ENCODE peak calls at places on chromosomes 2 and 18, in six cellular contexts. G is IMR-90, V is WTC11, W is fibroblast of villous mesenchyme, K is body of pancreas, E is astrocyte of the spinal cord. X is an unnamed sample.

GRCh38 chr2:68031546-68032160 is 31.2 kb downstream of the C1D start:
- DNase-seq in G (peak; percentile 70), V (no peak), W (peak; percentile 60), K (no peak), E (peak; percentile 72), X (peak; percentile 81)

GRCh38 chr18:24212939-24213338 is 74.1 kb downstream of the CABYR start:
- DNase-seq in G (peak; percentile 96), V (no peak), W (peak; percentile 68), K (no peak), E (peak; percentile 91), X (peak; percentile 72)

GRCh38 chr18:58784601-58785137 is 80.0 kb upstream of the ZNF532 start:
- DNase-seq in G (no peak), V (no peak), W (peak; percentile 56), K (no peak), E (no peak), X (no peak)

GRCh38 chr2:227818569-227819397 is 5.1 kb downstream of the CCL20 start:
- DNase-seq in G (no peak), V (no peak), W (peak; percentile 98), K (peak; percentile 64), E (no peak), X (peak; percentile 97)

GRCh38 chr2:158043181-158043948 is 58.3 kb upstream of the UPP2 start:
- DNase-seq in G (no peak), V (no peak), W (no peak), K (no peak), E (no peak), X (no peak)

GRCh38 chr18:44198296-44199284 is 482.1 kb upstream of the SETBP1 start:
- DNase-seq in G (no peak), V (no peak), W (no peak), K (no peak), E (no peak), X (no peak)

GRCh38 chr2:138493334-138493733 is 8.2 kb upstream of the SPOPL start:
- DNase-seq in G (no peak), V (no peak), W (no peak), K (peak; percentile 11), E (no peak), X (no peak)

GRCh38 chr2:36885605-36886004 is 80.7 kb downstream of the STRN start:
- DNase-seq in G (no peak), V (no peak), W (no peak), K (no peak), E (no peak), X (no peak)

GRCh38 chr2:216159161-216159560 is 50.0 kb downstream of the XRCC5 start:
- DNase-seq in G (no peak), V (no peak), W (peak; percentile 71), K (no peak), E (no peak), X (no peak)

GRCh38 chr2:807300-807699 is 130.1 kb upstream of the TMEM18 start:
- DNase-seq in G (no peak), V (no peak), W (no peak), K (no peak), E (no peak), X (no peak)

GRCh38 chr2:39232141-39232540 is 11.6 kb downstream of the CDKL4 start:
- DNase-seq in G (peak; percentile 15), V (no peak), W (peak; percentile 44), K (no peak), E (no peak), X (no peak)

GRCh38 chr18:61797691-61798590 is 94.9 kb downstream of the RNF152 start:
- DNase-seq in G (no peak), V (no peak), W (no peak), K (no peak), E (no peak), X (no peak)

GRCh38 chr18:55485666-55486065 is 102.3 kb downstream of the TCF4 start:
- DNase-seq in G (peak; percentile 77), V (no peak), W (no peak), K (no peak), E (peak; percentile 79), X (peak; percentile 79)

GRCh38 chr2:203347375-203347774 is 19.2 kb downstream of the ABI2 start:
- DNase-seq in G (no peak), V (no peak), W (no peak), K (no peak), E (no peak), X (no peak)

GRCh38 chr18:3508576-3509559 is 58.9 kb downstream of the TGIF1 start:
- DNase-seq in G (no peak), V (peak; percentile 23), W (no peak), K (no peak), E (no peak), X (no peak)

GRCh38 chr18:4264347-4264791 is 190.7 kb downstream of the DLGAP1 start:
- DNase-seq in G (no peak), V (no peak), W (no peak), K (peak; percentile 24), E (no peak), X (peak; percentile 0)

GRCh38 chr18:10409041-10409440 is 45.4 kb upstream of the APCDD1 start:
- DNase-seq in G (no peak), V (no peak), W (no peak), K (no peak), E (no peak), X (no peak)

GRCh38 chr2:51997571-51997970 is 965.6 kb upstream of the NRXN1 start:
- DNase-seq in G (no peak), V (no peak), W (no peak), K (no peak), E (no peak), X (peak; percentile 16)

GRCh38 chr2:132804045-132804444 is 134.0 kb upstream of the LYPD1 start:
- DNase-seq in G (peak; percentile 86), V (no peak), W (peak; percentile 18), K (peak; percentile 14), E (peak; percentile 69), X (peak; percentile 43)

GRCh38 chr2:113739849-113740248 is 16.6 kb downstream of the SLC35F5 start:
- DNase-seq in G (no peak), V (no peak), W (no peak), K (no peak), E (no peak), X (no peak)

GRCh38 chr2:72036595-72036994 is 111.1 kb downstream of the CYP26B1 start:
- DNase-seq in G (no peak), V (no peak), W (no peak), K (no peak), E (no peak), X (no peak)

GRCh38 chr2:172985139-172985874 is 90.3 kb upstream of the MAP3K20 start:
- DNase-seq in G (peak; percentile 63), V (no peak), W (no peak), K (peak; percentile 53), E (peak; percentile 25), X (peak; percentile 17)

GRCh38 chr2:73156539-73157124 is 43.9 kb upstream of the RAB11FIP5 start:
- DNase-seq in G (peak; percentile 62), V (peak; percentile 88), W (peak; percentile 54), K (peak; percentile 66), E (peak; percentile 63), X (peak; percentile 68)

GRCh38 chr2:70790079-70790963 is at the start of gene FIGLA:
- DNase-seq in G (no peak), V (peak; percentile 64), W (no peak), K (no peak), E (no peak), X (no peak)

GRCh38 chr18:23131693-23132319 is 3.5 kb upstream of the CABLES1 start:
- DNase-seq in G (peak; percentile 84), V (peak; percentile 44), W (peak; percentile 86), K (peak; percentile 78), E (peak; percentile 82), X (peak; percentile 92)

GRCh38 chr2:234690569-234691225 is 193.8 kb upstream of the ARL4C start:
- DNase-seq in G (peak; percentile 58), V (no peak), W (peak; percentile 37), K (no peak), E (peak; percentile 86), X (peak; percentile 96)

GRCh38 chr2:172639823-172640222 is 83.9 kb downstream of the PDK1 start:
- DNase-seq in G (peak; percentile 99), V (no peak), W (peak; percentile 89), K (no peak), E (peak; percentile 85), X (peak; percentile 71)

GRCh38 chr2:226130192-226130591 is 669.4 kb downstream of the IRS1 start:
- DNase-seq in G (peak; percentile 34), V (no peak), W (peak; percentile 29), K (no peak), E (peak; percentile 34), X (peak; percentile 31)

GRCh38 chr2:225025917-225026571 is 16.2 kb downstream of the DOCK10 start:
- DNase-seq in G (peak; percentile 80), V (no peak), W (peak; percentile 65), K (peak; percentile 31), E (peak; percentile 81), X (peak; percentile 87)

GRCh38 chr2:71846072-71846471 is 301.6 kb downstream of the CYP26B1 start:
- DNase-seq in G (no peak), V (no peak), W (no peak), K (no peak), E (no peak), X (no peak)

GRCh38 chr18:29430416-29430815 is 1253.5 kb upstream of the CDH2 start:
- DNase-seq in G (peak; percentile 5), V (no peak), W (no peak), K (no peak), E (no peak), X (no peak)

GRCh38 chr18:75003089-75003488 is 205.8 kb downstream of the PTGR3 start:
- DNase-seq in G (peak; percentile 24), V (no peak), W (no peak), K (no peak), E (no peak), X (peak; percentile 84)

GRCh38 chr18:11669948-11670275 is 19.2 kb upstream of the GNAL start:
- DNase-seq in G (no peak), V (no peak), W (no peak), K (no peak), E (no peak), X (no peak)

GRCh38 chr2:17813015-17813741 is 3.1 kb upstream of the MSGN1 start:
- DNase-seq in G (peak; percentile 27), V (no peak), W (peak; percentile 24), K (no peak), E (peak; percentile 22), X (no peak)

GRCh38 chr2:238974510-238975166 is 126.8 kb downstream of the TWIST2 start:
- DNase-seq in G (peak; percentile 92), V (no peak), W (peak; percentile 92), K (no peak), E (peak; percentile 78), X (peak; percentile 97)
- TF ChIP-seq CTCF in G (peak; percentile 51), V (no peak), W (peak; percentile 58), K (no peak), E (peak; percentile 56), X (peak; percentile 61)

GRCh38 chr2:98757904-98758421 is 27.0 kb upstream of the MGAT4A start:
- DNase-seq in G (peak; percentile 79), V (no peak), W (peak; percentile 9), K (peak; percentile 88), E (peak; percentile 93), X (peak; percentile 97)
- TF ChIP-seq CTCF in G (no peak), V (no peak), W (no peak), K (no peak), E (no peak), X (peak; percentile 10)

GRCh38 chr2:161063946-161064306 is 96.3 kb upstream of the TANK start:
- DNase-seq in G (no peak), V (no peak), W (no peak), K (no peak), E (no peak), X (no peak)
- TF ChIP-seq CTCF in G (no peak), V (no peak), W (no peak), K (no peak), E (no peak), X (no peak)

GRCh38 chr18:50573679-50574078 is 13.8 kb downstream of the MAPK4 start:
- DNase-seq in G (no peak), V (no peak), W (no peak), K (no peak), E (no peak), X (no peak)
- TF ChIP-seq CTCF in G (no peak), V (no peak), W (peak; percentile 24), K (no peak), E (no peak), X (no peak)

X was measured in fibroblast of the aortic adventitia.